ENCODE peak calls at places on chromosome 15, in six cellular contexts. I is neuronal stem cell, M is IMR-90, O is H9, Z is mesenchymal stem cell, V is H1. S is an unnamed sample.

GRCh38 chr15:80695099-80695910 is at the start of gene ABHD17C:
- DNase-seq in I (peak; percentile 45), M (peak; percentile 53), O (peak; percentile 58), Z (peak; percentile 75), V (peak; percentile 81), S (peak; percentile 55)

GRCh38 chr15:53837263-53837662 is 77.8 kb upstream of the WDR72 start:
- DNase-seq in I (no peak), M (no peak), O (no peak), Z (no peak), V (no peak), S (no peak)

GRCh38 chr15:39947401-39948197 is 13.7 kb downstream of the EIF2AK4 start:
- DNase-seq in I (no peak), M (no peak), O (no peak), Z (peak; percentile 32), V (no peak), S (no peak)

GRCh38 chr15:58003810-58004209 is 61.7 kb downstream of the ALDH1A2 start:
- DNase-seq in I (no peak), M (no peak), O (no peak), Z (no peak), V (no peak), S (no peak)

GRCh38 chr15:85002517-85002916 is 20.9 kb downstream of the PDE8A start:
- DNase-seq in I (no peak), M (no peak), O (no peak), Z (no peak), V (peak; percentile 37), S (peak; percentile 35)

GRCh38 chr15:87733522-87733921 is 523.0 kb downstream of the NTRK3 start:
- DNase-seq in I (no peak), M (no peak), O (no peak), Z (no peak), V (no peak), S (no peak)

GRCh38 chr15:91422704-91423254 is 322.7 kb downstream of the SV2B start:
- DNase-seq in I (no peak), M (no peak), O (peak; percentile 31), Z (no peak), V (no peak), S (peak; percentile 53)

GRCh38 chr15:50675524-50676144 is 11.0 kb downstream of the TRPM7 start:
- DNase-seq in I (no peak), M (peak; percentile 59), O (no peak), Z (peak; percentile 55), V (no peak), S (no peak)

GRCh38 chr15:57865294-57865693 is 158.8 kb downstream of the POLR2M start:
- DNase-seq in I (no peak), M (no peak), O (peak; percentile 39), Z (no peak), V (no peak), S (peak; percentile 38)

GRCh38 chr15:66498501-66499386 is 1.2 kb upstream of the SNAPC5 start:
- DNase-seq in I (no peak), M (peak; percentile 51), O (no peak), Z (peak; percentile 48), V (no peak), S (peak; percentile 44)

GRCh38 chr15:81939604-81940440 is 106.0 kb downstream of the MEX3B start:
- DNase-seq in I (peak; percentile 30), M (peak; percentile 81), O (no peak), Z (peak; percentile 35), V (peak; percentile 53), S (peak; percentile 62)

GRCh38 chr15:67063689-67064606 is 1.5 kb upstream of the SMAD3 start:
- DNase-seq in I (peak; percentile 54), M (peak; percentile 17), O (peak; percentile 84), Z (peak; percentile 80), V (peak; percentile 73), S (peak; percentile 99)

GRCh38 chr15:45780352-45780751 is 145.5 kb downstream of the SQOR start:
- DNase-seq in I (no peak), M (no peak), O (no peak), Z (no peak), V (no peak), S (peak; percentile 39)

GRCh38 chr15:91135201-91136130 is 35.4 kb downstream of the SV2B start:
- DNase-seq in I (no peak), M (no peak), O (no peak), Z (no peak), V (no peak), S (no peak)

GRCh38 chr15:88882745-88883144 is 12.6 kb downstream of the HAPLN3 start:
- DNase-seq in I (no peak), M (peak; percentile 62), O (no peak), Z (peak; percentile 24), V (no peak), S (peak; percentile 58)

GRCh38 chr15:31271706-31272557 is 54.7 kb upstream of the KLF13 start:
- DNase-seq in I (no peak), M (no peak), O (peak; percentile 18), Z (no peak), V (peak; percentile 30), S (no peak)

GRCh38 chr15:59166156-59166555 is 40.5 kb upstream of the LDHAL6B start:
- DNase-seq in I (no peak), M (peak; percentile 27), O (no peak), Z (peak; percentile 64), V (no peak), S (no peak)

GRCh38 chr15:66885281-66885915 is 180.0 kb upstream of the SMAD3 start:
- DNase-seq in I (no peak), M (no peak), O (no peak), Z (no peak), V (peak; percentile 17), S (no peak)

GRCh38 chr15:99842071-99842470 is 108.8 kb upstream of the LYSMD4 start:
- DNase-seq in I (no peak), M (no peak), O (no peak), Z (no peak), V (no peak), S (no peak)

GRCh38 chr15:31236184-31237041 is 90.2 kb upstream of the KLF13 start:
- DNase-seq in I (no peak), M (peak; percentile 94), O (no peak), Z (peak; percentile 94), V (no peak), S (peak; percentile 59)

GRCh38 chr15:41777421-41777973 is 3.2 kb downstream of the MAPKBP1 start:
- DNase-seq in I (no peak), M (peak; percentile 65), O (no peak), Z (no peak), V (no peak), S (no peak)

GRCh38 chr15:78083687-78084358 is 6.3 kb upstream of the TBC1D2B start:
- DNase-seq in I (no peak), M (no peak), O (no peak), Z (peak; percentile 16), V (no peak), S (no peak)

GRCh38 chr15:78306176-78306774 is 6.9 kb upstream of the SKIC8 start:
- DNase-seq in I (no peak), M (peak; percentile 76), O (no peak), Z (peak; percentile 78), V (no peak), S (peak; percentile 58)

GRCh38 chr15:35545316-35545824 is 595 bp downstream of the DPH6 start:
- DNase-seq in I (no peak), M (peak; percentile 60), O (peak; percentile 42), Z (no peak), V (no peak), S (no peak)

GRCh38 chr15:51227967-51228783 is 110.2 kb downstream of the CYP19A1 start:
- DNase-seq in I (no peak), M (peak; percentile 89), O (no peak), Z (peak; percentile 95), V (no peak), S (peak; percentile 94)

DNA sequence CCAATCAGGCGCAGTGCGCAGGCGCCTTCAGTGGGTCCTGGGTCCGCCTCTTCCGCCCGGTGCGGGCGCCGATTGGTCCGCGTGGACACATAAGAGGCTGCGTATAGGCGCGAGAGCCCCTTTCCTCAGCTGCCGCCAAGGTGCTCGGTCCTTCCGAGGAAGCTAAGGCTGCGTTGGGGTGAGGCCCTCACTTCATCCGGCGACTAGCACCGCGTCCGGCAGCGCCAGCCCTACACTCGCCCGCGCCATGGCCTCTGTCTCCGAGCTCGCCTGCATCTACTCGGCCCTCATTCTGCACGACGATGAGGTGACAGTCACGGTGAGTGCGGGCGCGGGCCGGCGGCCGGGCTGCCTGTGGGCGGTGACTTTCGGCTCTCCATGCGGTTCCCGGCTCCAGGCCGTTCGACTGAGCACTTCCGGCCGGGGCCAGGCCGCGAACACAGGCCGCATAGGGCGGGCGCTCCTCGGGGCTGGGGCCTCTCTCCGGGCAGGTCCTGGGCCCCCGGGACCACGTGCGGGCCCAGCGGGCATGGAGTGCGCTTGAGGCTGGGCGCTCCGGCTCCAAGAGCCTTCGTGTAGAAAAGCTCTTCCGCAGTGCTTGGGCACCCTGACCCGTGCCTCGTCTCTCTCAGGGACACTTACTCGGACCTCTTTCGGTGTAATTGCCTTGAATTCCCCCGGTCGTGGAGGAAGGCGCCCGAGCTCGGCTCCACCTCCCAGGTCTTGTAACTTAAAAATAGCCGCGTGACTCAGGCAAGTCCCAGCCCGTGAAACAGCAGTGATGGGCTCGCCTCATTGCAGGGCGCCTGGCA is at the start of gene RPLP1:
- DNase-seq in I (peak; percentile 90), M (peak; percentile 94), O (peak; percentile 94), Z (peak; percentile 96), V (peak; percentile 98), S (peak; percentile 97)
- H2BK120ac ChIP-seq in I (no peak within 1 kb of the TSS), M (peak within 1 kb of the TSS; percentile 58), O (no peak within 1 kb of the TSS), Z (no peak within 1 kb of the TSS), V (no peak within 1 kb of the TSS), S (no peak within 1 kb of the TSS)

DNA sequence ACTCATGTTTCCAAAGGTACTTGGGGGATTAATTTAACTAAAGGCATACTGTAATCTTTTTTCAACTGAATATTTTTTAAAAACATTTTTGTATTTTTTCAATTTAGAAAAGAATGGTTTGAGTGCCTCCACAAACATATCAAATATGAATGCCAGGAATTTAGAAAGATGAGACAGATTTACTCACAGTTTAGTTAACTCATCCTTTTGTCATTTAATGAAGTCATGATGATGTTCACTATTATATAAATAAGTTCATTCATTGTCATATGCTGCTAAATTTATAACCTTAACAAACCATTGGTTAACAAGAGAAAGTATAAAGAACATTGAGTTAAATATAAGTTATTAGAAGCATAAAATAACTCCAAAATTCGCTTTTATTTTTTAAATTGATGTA is 50.0 kb downstream of the FGF7 start:
- DNase-seq in I (no peak), M (peak; percentile 43), O (no peak), Z (no peak), V (no peak), S (no peak)
- H3K4me1 ChIP-seq in I (no peaks in the 10 kb centered on the region), M (peaks cover 3% of the 10 kb centered on the region), O (no peaks in the 10 kb centered on the region), Z (no peaks in the 10 kb centered on the region), V (no peaks in the 10 kb centered on the region), S (no peaks in the 10 kb centered on the region)

GRCh38 chr15:34038404-34039179 is 412 bp downstream of the AVEN start:
- DNase-seq in I (peak; percentile 64), M (peak; percentile 70), O (peak; percentile 78), Z (peak; percentile 75), V (peak; percentile 78), S (peak; percentile 85)
- H2BK120ac ChIP-seq in I (peak overlapping the region; percentile 100), M (peak overlapping the region; percentile 92), O (no peak overlapping the region), Z (peak overlapping the region; percentile 85), V (peak overlapping the region; percentile 60), S (no peak overlapping the region)

DNA sequence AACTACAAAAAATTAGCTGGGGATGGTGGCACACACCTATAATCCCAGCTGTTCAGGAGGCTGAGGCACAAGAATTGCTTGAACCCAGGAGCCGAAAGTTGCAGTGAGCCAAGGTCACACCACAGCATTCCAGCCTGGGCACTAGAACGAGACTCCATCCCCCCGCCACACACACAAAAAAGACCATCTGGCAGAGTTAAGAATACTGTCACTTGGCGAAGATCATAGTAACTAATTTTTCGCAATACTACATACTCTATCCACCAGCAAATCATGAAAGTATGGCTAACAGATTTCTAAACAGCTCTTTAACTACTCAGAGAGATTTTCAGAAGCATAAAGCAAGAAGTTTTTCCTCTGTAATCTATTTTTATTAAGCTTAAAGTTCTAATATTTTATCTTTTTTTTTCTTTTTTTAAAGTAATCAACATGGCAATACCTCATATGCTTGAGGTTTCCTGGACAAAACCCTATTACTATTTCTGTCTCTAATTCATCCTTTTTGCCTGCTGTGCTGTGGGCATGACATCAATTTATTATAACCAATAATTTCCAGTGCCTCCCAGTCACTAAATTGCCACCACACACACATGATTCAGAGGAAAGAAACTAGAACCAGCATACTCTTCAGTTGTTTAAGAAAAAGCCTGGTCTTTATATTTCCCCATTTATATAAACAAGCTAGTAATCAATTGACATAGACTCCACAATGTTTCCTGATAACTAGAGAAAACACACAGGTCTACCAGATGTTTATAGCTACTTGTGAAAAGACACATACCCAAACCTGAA is 46.9 kb downstream of the CHSY1 start:
- DNase-seq in I (no peak), M (peak; percentile 61), O (no peak), Z (no peak), V (no peak), S (no peak)
- H3K4me1 ChIP-seq in I (peaks cover 13% of the 10 kb centered on the region), M (peaks cover 29% of the 10 kb centered on the region), O (peaks cover 5% of the 10 kb centered on the region), Z (peaks cover 18% of the 10 kb centered on the region), V (peaks cover 23% of the 10 kb centered on the region), S (peaks cover 2% of the 10 kb centered on the region)